ENCODE peak calls at places on chromosomes 5 and 9, in five cellular contexts. W is Calu3, H is fibroblast of mammary gland, E is BJ, T is astrocyte of the cerebellum. I is an unnamed sample.

GRCh38 chr9:92524881-92525280 is 10.9 kb downstream of the ECM2 start:
- DNase-seq in W (no peak), H (no peak), E (no peak), T (no peak), I (no peak)

GRCh38 chr5:52342361-52342760 is 445.4 kb upstream of the ITGA1 start:
- DNase-seq in W (no peak), H (no peak), E (no peak), T (no peak), I (no peak)

GRCh38 chr5:1317921-1318565 is 23.2 kb upstream of the TERT start:
- DNase-seq in W (no peak), H (no peak), E (no peak), T (no peak), I (no peak)

GRCh38 chr5:172840077-172840777 is 6.2 kb downstream of the ERGIC1 start:
- DNase-seq in W (no peak), H (peak), E (no peak), T (no peak), I (no peak)

GRCh38 chr5:174324680-174325079 is 279.2 kb downstream of the NSG2 start:
- DNase-seq in W (no peak), H (peak), E (no peak), T (no peak), I (no peak)

GRCh38 chr5:151703227-151703626 is 16.5 kb upstream of the SPARC start:
- DNase-seq in W (no peak), H (no peak), E (no peak), T (no peak), I (no peak)

GRCh38 chr9:134035041-134036039 is 10.1 kb downstream of the BRD3OS start:
- DNase-seq in W (no peak), H (no peak), E (no peak), T (no peak), I (no peak)

GRCh38 chr5:154287136-154287535 is 96.6 kb downstream of the GALNT10 start:
- DNase-seq in W (peak), H (peak), E (no peak), T (peak), I (no peak)

GRCh38 chr5:134435525-134435924 is 23.8 kb upstream of the CDKN2AIPNL start:
- DNase-seq in W (no peak), H (peak), E (no peak), T (no peak), I (no peak)

GRCh38 chr9:131635285-131635684 is 90.0 kb downstream of the PRRT1B start:
- DNase-seq in W (peak), H (peak), E (peak), T (peak), I (peak)

GRCh38 chr9:131478421-131478868 is 24.3 kb upstream of the POMT1 start:
- DNase-seq in W (peak), H (peak), E (no peak), T (no peak), I (no peak)

GRCh38 chr5:57338068-57338848 is 144.4 kb downstream of the ACTBL2 start:
- DNase-seq in W (peak), H (peak), E (no peak), T (no peak), I (no peak)

GRCh38 chr5:2256646-2257288 is 374.0 kb upstream of the IRX4 start:
- DNase-seq in W (no peak), H (no peak), E (no peak), T (no peak), I (no peak)

GRCh38 chr9:73118898-73119554 is 32.6 kb upstream of the ANXA1 start:
- DNase-seq in W (no peak), H (peak), E (no peak), T (no peak), I (peak)

GRCh38 chr9:108094676-108094993 is 605.1 kb upstream of the KLF4 start:
- DNase-seq in W (no peak), H (peak), E (no peak), T (no peak), I (no peak)

GRCh38 chr9:73081979-73082657 is 69.5 kb upstream of the ANXA1 start:
- DNase-seq in W (peak), H (peak), E (no peak), T (peak), I (peak)

GRCh38 chr5:68405026-68405684 is 189.6 kb downstream of the PIK3R1 start:
- DNase-seq in W (peak), H (peak), E (no peak), T (no peak), I (no peak)

GRCh38 chr5:179817071-179817840 is 3.4 kb upstream of the SQSTM1 start:
- DNase-seq in W (no peak), H (no peak), E (no peak), T (no peak), I (no peak)

GRCh38 chr5:179820127-179820482 is 600 bp upstream of the SQSTM1 start:
- DNase-seq in W (no peak), H (no peak), E (no peak), T (no peak), I (no peak)

GRCh38 chr5:179819296-179820126 is 1.2 kb upstream of the SQSTM1 start:
- DNase-seq in W (peak), H (peak), E (no peak), T (no peak), I (no peak)

GRCh38 chr5:179820483-179821297 is at the start of gene SQSTM1:
- DNase-seq in W (peak), H (peak), E (no peak), T (peak), I (peak)

GRCh38 chr5:179818746-179819295 is 1.9 kb upstream of the SQSTM1 start:
- DNase-seq in W (peak), H (peak), E (peak), T (peak), I (peak)
- TF ChIP-seq CTCF in W (no peak), H (no peak), E (no peak), T (no peak), I (no peak)

GRCh38 chr5:108104448-108104847 is 277.4 kb downstream of the FBXL17 start:
- DNase-seq in W (no peak), H (peak), E (no peak), T (no peak), I (no peak)
- TF ChIP-seq CTCF in W (no peak), H (no peak), E (no peak), T (no peak), I (no peak)

GRCh38 chr5:5169466-5169865 is 29.3 kb downstream of the ADAMTS16 start:
- DNase-seq in W (no peak), H (no peak), E (no peak), T (no peak), I (no peak)
- TF ChIP-seq CTCF in W (no peak), H (no peak), E (no peak), T (no peak), I (no peak)

GRCh38 chr9:128102196-128102595 is 25.3 kb downstream of the PTGES2 start:
- DNase-seq in W (no peak), H (no peak), E (no peak), T (no peak), I (no peak)

GRCh38 chr9:128104171-128104618 is 23.3 kb downstream of the PTGES2 start:
- DNase-seq in W (no peak), H (no peak), E (no peak), T (no peak), I (no peak)

GRCh38 chr9:128101690-128102089 is 25.8 kb downstream of the PTGES2 start:
- DNase-seq in W (no peak), H (no peak), E (no peak), T (no peak), I (no peak)

GRCh38 chr9:128102861-128103588 is 24.5 kb downstream of the PTGES2 start:
- DNase-seq in W (no peak), H (no peak), E (no peak), T (no peak), I (no peak)

GRCh38 chr9:128103589-128103962 is 24.0 kb downstream of the PTGES2 start:
- DNase-seq in W (no peak), H (no peak), E (no peak), T (no peak), I (no peak)
- TF ChIP-seq CTCF in W (no peak), H (no peak), E (no peak), T (peak), I (peak)

DNA sequence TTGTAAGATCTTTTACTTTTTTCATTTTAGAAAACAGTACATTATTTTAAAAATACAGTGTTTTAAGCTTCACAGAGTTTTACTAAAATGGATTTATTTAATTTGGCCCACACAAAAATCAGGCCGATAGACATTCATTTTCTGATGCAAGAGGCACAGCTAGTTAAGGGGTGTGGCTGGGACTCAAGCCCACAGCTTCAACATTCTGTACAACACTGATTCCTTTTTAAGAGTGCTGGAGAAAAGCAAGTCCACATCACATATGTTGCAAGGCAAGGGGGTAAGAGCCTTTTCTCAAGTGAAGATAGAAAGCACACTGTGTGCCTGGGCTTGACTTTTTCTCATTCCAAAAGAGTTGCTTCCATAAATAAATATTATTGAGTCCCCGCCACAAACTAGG is 195.9 kb downstream of the RFK start:
- DNase-seq in W (no peak), H (peak), E (no peak), T (no peak), I (peak)
- TF ChIP-seq CTCF in W (no peak), H (no peak), E (no peak), T (no peak), I (no peak)

GRCh38 chr5:99911971-99912370 is 623.2 kb upstream of the FAM174A start:
- DNase-seq in W (no peak), H (no peak), E (no peak), T (no peak), I (no peak)
- TF ChIP-seq CTCF in W (no peak), H (no peak), E (no peak), T (no peak), I (no peak)

GRCh38 chr9:74772126-74772525 is 115.6 kb downstream of the TRPM6 start:
- DNase-seq in W (no peak), H (no peak), E (no peak), T (no peak), I (no peak)

GRCh38 chr9:74773886-74774479 is 113.7 kb downstream of the TRPM6 start:
- DNase-seq in W (peak), H (peak), E (no peak), T (peak), I (peak)

GRCh38 chr9:74771672-74772071 is 116.0 kb downstream of the TRPM6 start:
- DNase-seq in W (no peak), H (no peak), E (no peak), T (no peak), I (no peak)

GRCh38 chr9:74771262-74771585 is 116.5 kb downstream of the TRPM6 start:
- DNase-seq in W (no peak), H (no peak), E (no peak), T (no peak), I (no peak)

GRCh38 chr9:74770508-74771261 is 117.0 kb downstream of the TRPM6 start:
- DNase-seq in W (peak), H (peak), E (no peak), T (no peak), I (no peak)
- TF ChIP-seq CTCF in W (peak), H (peak), E (peak), T (peak), I (peak)

DNA sequence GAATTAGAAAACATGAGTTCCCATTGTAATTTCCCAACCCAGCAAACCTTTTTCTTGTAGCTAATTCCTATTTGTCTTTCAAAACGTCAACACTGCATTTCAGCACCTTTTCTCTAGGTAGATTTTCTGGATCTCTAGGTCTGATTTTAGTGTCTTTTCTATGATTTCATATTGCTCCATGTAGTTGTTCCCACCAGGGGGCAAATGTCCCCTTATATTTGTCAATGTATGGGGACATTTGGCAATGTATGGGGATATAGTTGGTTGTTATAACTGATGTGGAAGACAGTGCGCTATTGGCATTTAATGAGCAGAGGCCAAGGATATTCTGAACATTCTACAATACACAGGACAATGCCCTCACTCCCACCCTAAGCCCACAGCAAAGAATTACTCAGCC is 273.9 kb upstream of the ADRA1B start:
- DNase-seq in W (no peak), H (no peak), E (no peak), T (no peak), I (no peak)
- TF ChIP-seq CTCF in W (no peak), H (peak), E (no peak), T (no peak), I (no peak)

GRCh38 chr9:97923529-97924108 is 1.3 kb upstream of the TRMO start:
- DNase-seq in W (peak), H (peak), E (peak), T (peak), I (peak)
- TF ChIP-seq CTCF in W (peak), H (peak), E (peak), T (peak), I (peak)